ENCODE peak calls at places on chromosomes 5 and 9, in ten cellular contexts. W, A, O, J, U, R, D, S, T and E are unnamed samples. For H3K36me3, the result is how much of the 10 kb centered on the place peaks cover.

GRCh38 chr9:83956288-83957028 is 23.6 kb downstream of the HNRNPK start:
- DNase-seq in J (peak), A (peak), W (peak), O (no peak), T (no peak), R (peak), S (peak), U (no peak), D (peak), E (peak)

GRCh38 chr9:109507421-109507838 is 9.3 kb upstream of the PTPN3 start:
- DNase-seq in J (no peak), O (no peak), T (no peak), R (no peak), U (peak), D (no peak), A (no peak), W (no peak), S (no peak), E (no peak)

GRCh38 chr5:11903121-11903613 is 1.1 kb downstream of the CTNND2 start:
- DNase-seq in T (no peak), A (no peak), J (no peak), D (no peak), S (no peak), R (no peak), W (no peak), O (no peak), U (no peak), E (no peak)

GRCh38 chr5:138179277-138179857 is 455 bp downstream of the KIF20A start:
- DNase-seq in D (no peak), J (no peak), S (no peak), O (no peak), R (no peak), A (peak), T (no peak), W (no peak), U (no peak), E (no peak)

GRCh38 chr5:55865831-55866230 is 14.7 kb downstream of the IL31RA start:
- DNase-seq in W (no peak), D (no peak), A (no peak), O (no peak), U (no peak), J (no peak), T (no peak), S (no peak), R (no peak), E (no peak)

GRCh38 chr9:136721339-136722092 is 9.1 kb downstream of the DIPK1B start:
- DNase-seq in T (no peak), U (no peak), D (peak), W (no peak), O (no peak), S (no peak), A (no peak), J (no peak), R (no peak), E (no peak)

GRCh38 chr9:122949696-122950095 is 8.9 kb downstream of the RABGAP1 start:
- DNase-seq in W (no peak), D (no peak), T (no peak), U (no peak), R (no peak), J (no peak), O (no peak), A (no peak), S (no peak), E (no peak)

GRCh38 chr9:35760651-35761050 is 6.6 kb upstream of the MSMP start:
- DNase-seq in T (no peak), J (no peak), U (no peak), S (no peak), W (no peak), A (no peak), O (no peak), D (no peak), R (no peak), E (no peak)

GRCh38 chr9:95516221-95516735 is 493 bp downstream of the PTCH1 start:
- DNase-seq in S (no peak), O (no peak), U (no peak), W (no peak), A (peak), D (no peak), R (no peak), J (no peak), T (no peak), E (no peak)

GRCh38 chr5:37619353-37619752 is 220.5 kb downstream of the GDNF start:
- DNase-seq in J (no peak), T (no peak), O (no peak), R (no peak), D (no peak), U (no peak), S (no peak), W (no peak), A (no peak), E (no peak)

GRCh38 chr9:116020801-116021200 is 132.8 kb upstream of the PAPPA start:
- DNase-seq in J (no peak), D (no peak), U (no peak), A (no peak), S (no peak), T (no peak), O (no peak), W (no peak), R (no peak), E (no peak)

GRCh38 chr5:59259238-59259637 is 634.3 kb downstream of the PDE4D start:
- DNase-seq in D (no peak), T (no peak), S (no peak), A (no peak), W (no peak), J (no peak), U (no peak), O (no peak), R (no peak), E (no peak)

GRCh38 chr5:55393501-55394175 is 85.8 kb downstream of the MTREX start:
- DNase-seq in W (no peak), A (no peak), T (no peak), R (no peak), O (no peak), D (no peak), U (no peak), S (no peak), J (no peak), E (no peak)

GRCh38 chr5:57432876-57433275 is 49.7 kb downstream of the ACTBL2 start:
- DNase-seq in S (peak), T (peak), A (no peak), D (no peak), J (no peak), W (no peak), U (no peak), O (no peak), R (no peak), E (no peak)

GRCh38 chr9:77910216-77910615 is 121.4 kb downstream of the GNAQ start:
- DNase-seq in R (no peak), O (no peak), S (no peak), U (no peak), A (no peak), J (no peak), W (no peak), D (no peak), T (no peak), E (no peak)

GRCh38 chr5:96577909-96578308 is 84.3 kb upstream of the CAST start:
- DNase-seq in A (no peak), O (no peak), S (no peak), J (no peak), D (no peak), U (no peak), W (no peak), R (no peak), T (no peak), E (no peak)

GRCh38 chr5:179475211-179475840 is 75.0 kb upstream of the RUFY1 start:
- DNase-seq in T (no peak), A (no peak), J (no peak), S (no peak), R (no peak), U (no peak), W (no peak), D (peak), O (no peak), E (no peak)

GRCh38 chr5:176825234-176825633 is 14.9 kb downstream of the UNC5A start:
- DNase-seq in D (no peak), W (no peak), J (no peak), R (no peak), A (no peak), S (no peak), T (no peak), U (no peak), O (no peak), E (no peak)

GRCh38 chr9:131884222-131884621 is 144.3 kb upstream of the RAPGEF1 start:
- DNase-seq in S (no peak), R (peak), U (no peak), J (no peak), W (peak), A (no peak), O (no peak), T (no peak), D (peak), E (no peak)

GRCh38 chr9:80796662-80797426 is 892.5 kb downstream of the TLE1 start:
- DNase-seq in T (no peak), U (no peak), S (no peak), O (no peak), J (no peak), W (no peak), A (no peak), D (no peak), R (peak), E (peak)

GRCh38 chr5:167770461-167770860 is 521.0 kb upstream of the WWC1 start:
- DNase-seq in J (no peak), U (no peak), O (no peak), R (no peak), T (no peak), A (no peak), D (no peak), S (no peak), W (no peak), E (no peak)

GRCh38 chr9:120609636-120610035 is 29.7 kb upstream of the CDK5RAP2 start:
- DNase-seq in T (no peak), O (no peak), R (no peak), J (no peak), W (no peak), A (no peak), U (no peak), S (no peak), D (no peak), E (no peak)

GRCh38 chr9:136268318-136268717 is 22.7 kb upstream of the QSOX2 start:
- DNase-seq in D (no peak), R (no peak), U (no peak), A (no peak), W (no peak), J (no peak), O (no peak), S (no peak), T (no peak), E (no peak)

GRCh38 chr9:91001146-91001611 is 199.6 kb downstream of the SYK start:
- DNase-seq in T (peak), U (no peak), S (no peak), R (no peak), A (peak), D (no peak), J (peak), O (no peak), W (peak), E (peak)

GRCh38 chr9:98099898-98100297 is 19.1 kb downstream of the TRIM14 start:
- DNase-seq in A (no peak), S (no peak), U (no peak), O (no peak), W (no peak), J (no peak), D (no peak), T (no peak), R (no peak), E (peak)

GRCh38 chr9:98104445-98104881 is 14.6 kb downstream of the TRIM14 start:
- DNase-seq in O (no peak), A (no peak), J (no peak), T (no peak), U (no peak), S (no peak), R (no peak), W (no peak), D (no peak), E (no peak)

GRCh38 chr9:98101416-98101815 is 17.6 kb downstream of the TRIM14 start:
- DNase-seq in W (no peak), A (no peak), S (no peak), U (no peak), J (no peak), T (no peak), O (no peak), R (no peak), D (no peak), E (no peak)

GRCh38 chr9:98099346-98099745 is 19.7 kb downstream of the TRIM14 start:
- DNase-seq in U (no peak), S (no peak), J (no peak), W (no peak), T (no peak), D (no peak), O (no peak), R (no peak), A (no peak), E (no peak)

GRCh38 chr9:98101868-98102273 is 17.2 kb downstream of the TRIM14 start:
- DNase-seq in A (no peak), J (no peak), U (no peak), D (peak), W (peak), R (no peak), O (no peak), S (no peak), T (no peak), E (no peak)
- TF ChIP-seq POLR2AphosphoS5 in A (no peak), J (no peak), U (no peak), D (peak), W (no peak), R (no peak), O (no peak), S (no peak), T (no peak), E (no peak)

GRCh38 chr5:85268194-85268593 is 883.5 kb upstream of the EDIL3 start:
- DNase-seq in R (no peak), W (no peak), S (no peak), T (no peak), A (no peak), U (no peak), D (no peak), J (no peak), O (no peak), E (no peak)
- H3K36me3 ChIP-seq in R (under half), W (under half), S (under half), T (under half), A (under half), U (under half), D (under half), J (under half), O (under half), E (under half)

GRCh38 chr9:127904518-127904887 is 5.1 kb upstream of the ST6GALNAC6 start:
- DNase-seq in R (peak), D (peak), S (no peak), O (no peak), T (no peak), A (peak), U (no peak), W (no peak), J (no peak), E (peak)

GRCh38 chr9:127905788-127906191 is 6.4 kb upstream of the ST6GALNAC6 start:
- DNase-seq in W (no peak), J (no peak), U (no peak), R (no peak), T (no peak), S (no peak), D (peak), A (no peak), O (no peak), E (no peak)

GRCh38 chr9:127904888-127905728 is 5.7 kb upstream of the ST6GALNAC6 start:
- DNase-seq in T (no peak), R (no peak), O (no peak), U (no peak), W (no peak), J (no peak), D (peak), S (no peak), A (no peak), E (no peak)

GRCh38 chr9:127907867-127908659 is 8.7 kb upstream of the ST6GALNAC6 start:
- DNase-seq in A (no peak), J (no peak), W (no peak), D (peak), S (no peak), U (no peak), O (no peak), R (no peak), T (no peak), E (no peak)

DNA sequence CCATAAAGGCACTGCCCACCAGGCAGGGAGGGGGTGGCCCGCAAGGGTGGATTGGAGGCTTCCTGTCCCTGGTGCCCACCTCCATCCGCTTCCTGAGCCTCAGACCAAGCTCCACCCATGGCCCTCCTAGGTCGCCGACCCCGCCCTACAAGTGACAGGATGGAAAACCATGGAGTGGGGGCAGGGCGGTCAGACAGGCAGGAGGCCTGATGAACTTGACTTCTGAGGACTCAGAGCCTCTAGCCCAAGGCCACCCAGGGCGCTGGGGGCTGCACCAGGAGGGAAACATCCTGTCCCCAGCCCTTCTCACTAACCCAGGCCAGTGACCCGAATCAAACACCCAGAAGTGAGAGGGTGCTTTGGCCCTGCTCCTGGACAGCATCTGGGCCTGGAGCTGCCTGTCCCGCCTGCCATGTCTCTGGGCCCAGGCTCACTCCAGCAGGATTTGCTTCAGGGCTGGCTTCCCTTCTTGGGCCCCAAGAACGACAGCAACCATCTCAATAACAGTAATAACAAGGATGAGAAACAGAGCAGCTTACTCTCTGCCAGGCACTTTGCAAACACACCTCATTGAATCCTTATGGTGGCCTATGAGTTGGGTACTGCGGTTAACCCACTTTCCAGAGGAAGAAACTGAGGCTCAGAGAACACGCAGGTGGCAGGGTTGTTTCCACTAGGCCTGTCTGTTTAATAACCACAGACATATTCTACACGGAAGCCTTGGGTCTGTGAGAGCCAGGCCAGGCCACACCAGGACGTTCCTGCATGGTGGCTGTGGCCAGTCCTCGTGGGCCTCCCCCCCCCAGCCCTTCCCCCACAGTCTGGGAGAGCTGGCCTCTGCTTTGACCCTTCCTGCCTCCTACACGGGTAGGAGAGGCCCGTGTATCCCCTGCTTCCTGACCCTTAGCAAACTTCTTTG is 4.4 kb upstream of the ST6GALNAC6 start:
- DNase-seq in A (no peak), J (no peak), O (no peak), U (no peak), W (peak), T (no peak), S (no peak), D (peak), R (peak), E (no peak)
- TF ChIP-seq POLR2AphosphoS5 in A (no peak), J (no peak), O (peak), U (peak), W (peak), T (peak), S (peak), D (peak), R (no peak), E (peak)

GRCh38 chr9:93062364-93062763 is 3.9 kb downstream of the SUSD3 start:
- DNase-seq in J (no peak), A (no peak), T (no peak), D (no peak), O (no peak), R (no peak), U (no peak), W (no peak), S (no peak), E (no peak)
- H3K36me3 ChIP-seq in J (under half), A (under half), T (under half), D (under half), O (under half), R (under half), U (under half), W (under half), S (under half), E (under half)

DNA sequence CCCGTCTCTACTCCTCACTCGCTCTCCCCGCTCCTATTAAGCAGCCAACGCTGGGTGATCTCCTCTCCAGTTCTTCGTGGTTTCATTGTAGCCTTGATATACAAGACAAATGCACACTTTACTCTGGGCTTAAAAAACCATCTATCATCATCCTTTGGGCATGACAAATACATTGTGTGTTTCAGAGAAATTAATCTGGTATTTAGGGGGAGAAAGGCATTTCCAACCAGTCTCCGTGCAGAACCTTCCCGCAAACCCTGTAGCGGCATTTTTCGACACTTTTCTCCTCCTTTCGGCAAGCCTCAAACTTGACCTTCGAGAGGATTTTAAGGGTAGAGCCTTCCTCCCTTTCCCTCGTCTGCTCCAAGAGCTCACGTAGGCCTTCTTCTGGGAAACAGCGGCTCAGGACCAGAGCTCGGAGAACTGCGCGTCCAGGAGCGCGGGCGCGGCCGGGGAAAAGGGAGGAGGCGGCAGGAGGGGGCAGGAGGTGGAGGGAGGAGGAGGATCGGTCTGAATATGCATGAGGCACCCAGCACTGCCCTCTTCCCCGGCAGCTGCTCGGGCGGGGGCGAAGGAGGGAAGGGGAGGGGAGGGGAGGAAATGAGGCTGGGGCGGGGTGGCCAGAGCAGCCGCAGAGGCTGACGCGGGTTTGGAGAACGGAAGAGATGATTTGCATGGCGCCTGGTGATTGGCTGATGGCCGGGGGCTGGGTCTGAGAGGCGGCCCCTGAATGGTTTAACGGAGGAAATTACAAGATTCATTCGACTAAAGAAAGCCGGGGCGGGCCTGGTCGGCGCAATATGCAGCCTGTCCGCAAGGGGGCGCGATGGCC is 127.6 kb downstream of the TMEM161B start:
- DNase-seq in T (peak), S (peak), U (peak), R (peak), D (peak), A (peak), O (no peak), W (peak), J (peak), E (peak)
- TF ChIP-seq POLR2AphosphoS5 in T (peak), S (peak), U (no peak), R (peak), D (peak), A (no peak), O (no peak), W (no peak), J (peak), E (peak)

GRCh38 chr9:92637331-92637730 is 32.6 kb downstream of the IPPK start:
- DNase-seq in U (no peak), T (no peak), R (peak), O (peak), S (peak), J (no peak), D (peak), A (no peak), W (peak), E (no peak)

GRCh38 chr9:92637886-92638620 is 31.9 kb downstream of the IPPK start:
- DNase-seq in D (peak), A (no peak), R (peak), U (no peak), S (peak), J (no peak), T (no peak), O (peak), W (peak), E (no peak)

GRCh38 chr9:92639791-92640271 is 30.1 kb downstream of the IPPK start:
- DNase-seq in W (peak), R (peak), O (no peak), J (no peak), A (no peak), U (no peak), S (peak), T (no peak), D (peak), E (no peak)

GRCh38 chr9:92639124-92639523 is 30.8 kb downstream of the IPPK start:
- DNase-seq in O (no peak), J (no peak), S (peak), T (no peak), W (peak), U (no peak), D (peak), R (no peak), A (no peak), E (no peak)

DNA sequence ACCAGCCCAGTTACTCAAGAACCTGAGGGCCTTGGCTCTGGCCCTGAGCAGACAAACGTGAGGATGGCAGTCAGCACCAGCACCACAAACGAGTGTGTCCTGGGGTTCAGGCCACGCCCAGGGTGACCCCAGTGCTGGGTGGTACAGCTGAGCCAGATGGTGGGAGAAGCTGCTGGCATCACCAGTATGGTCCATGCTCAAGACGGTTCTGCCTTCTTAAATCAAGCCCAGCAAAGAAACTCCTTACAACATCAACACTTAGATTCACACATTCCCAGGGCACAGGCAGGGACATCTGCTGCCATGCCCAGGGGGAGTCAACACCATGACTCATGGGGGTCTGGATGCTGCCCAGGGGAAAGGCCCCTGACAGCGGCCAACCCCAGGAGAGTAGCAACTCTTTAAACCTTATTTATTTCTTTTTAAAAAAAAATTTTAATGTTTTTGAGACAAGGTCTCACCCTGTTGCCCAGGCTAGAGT is 31.3 kb downstream of the IPPK start:
- DNase-seq in R (peak), T (no peak), S (no peak), D (peak), O (no peak), A (no peak), U (no peak), W (peak), J (no peak), E (no peak)
- H3K36me3 ChIP-seq in R (half or more), T (under half), S (half or more), D (half or more), O (half or more), A (half or more), U (under half), W (half or more), J (under half), E (under half)